ENCODE peak calls at places on chromosomes 2 and 18, in five cellular contexts. J is GM23338, N is HCT116, Z is pancreas, F is HepG2. O is an unnamed sample. For H3K4me1, the result is how much of the 10 kb centered on the place peaks cover.

GRCh38 chr18:59323931-59324622 is 5.6 kb upstream of the CPLX4 start:
- DNase-seq in F (no peak), J (no peak), N (no peak), Z (no peak), O (no peak)

GRCh38 chr18:48841381-48842258 is 109.1 kb downstream of the SMAD7 start:
- DNase-seq in J (no peak), Z (no peak), F (peak), N (no peak), O (peak)

GRCh38 chr18:69839497-69839896 is 108.2 kb downstream of the CD226 start:
- DNase-seq in F (no peak), N (no peak), J (no peak), Z (no peak), O (no peak)

GRCh38 chr2:203195331-203195730 is 43.5 kb upstream of the CYP20A1 start:
- DNase-seq in N (no peak), J (no peak), F (no peak), Z (no peak), O (no peak)

GRCh38 chr2:60292242-60292641 is 261.2 kb downstream of the BCL11A start:
- DNase-seq in N (no peak), F (no peak), J (no peak), Z (no peak), O (no peak)

GRCh38 chr2:176525058-176525457 is 255.8 kb downstream of the MTX2 start:
- DNase-seq in N (no peak), F (no peak), Z (no peak), J (no peak), O (no peak)

GRCh38 chr2:70035344-70035844 is 51.9 kb upstream of the PCBP1 start:
- DNase-seq in J (no peak), N (no peak), F (no peak), Z (no peak), O (no peak)

GRCh38 chr18:57131782-57132181 is 15.1 kb upstream of the BOD1L2 start:
- DNase-seq in Z (no peak), J (no peak), F (no peak), N (no peak), O (no peak)

GRCh38 chr18:21742323-21742687 is 1.7 kb downstream of the MIB1 start:
- DNase-seq in N (no peak), F (no peak), Z (no peak), J (no peak), O (no peak)

GRCh38 chr18:80243204-80243603 is 4.1 kb downstream of the PARD6G start:
- DNase-seq in J (no peak), F (no peak), N (no peak), Z (no peak), O (peak)

GRCh38 chr18:5513947-5514346 is 29.9 kb downstream of the EPB41L3 start:
- DNase-seq in J (no peak), N (no peak), Z (no peak), F (no peak), O (no peak)

GRCh38 chr2:48607307-48608014 is 10.2 kb upstream of the GTF2A1L start:
- DNase-seq in Z (no peak), J (no peak), N (peak), F (no peak), O (no peak)

GRCh38 chr2:20361903-20362302 is 11.3 kb upstream of the PUM2 start:
- DNase-seq in N (no peak), Z (no peak), J (no peak), F (no peak), O (no peak)

GRCh38 chr2:23703583-23704385 is 223.1 kb downstream of the ATAD2B start:
- DNase-seq in F (no peak), N (no peak), Z (no peak), J (no peak), O (peak)

GRCh38 chr2:176149484-176150337 is 1.6 kb upstream of the HOXD4 start:
- DNase-seq in Z (no peak), F (no peak), N (no peak), J (peak), O (no peak)

GRCh38 chr2:190867182-190867581 is 13.4 kb upstream of the GLS start:
- DNase-seq in J (no peak), N (no peak), Z (no peak), F (no peak), O (no peak)

GRCh38 chr18:59582395-59582794 is 114.8 kb downstream of the CCBE1 start:
- DNase-seq in J (no peak), N (no peak), Z (no peak), F (no peak), O (no peak)

GRCh38 chr2:230881840-230882239 is 17.1 kb downstream of the ITM2C start:
- DNase-seq in N (no peak), J (no peak), F (no peak), Z (no peak), O (no peak)

GRCh38 chr2:240986787-240987411 is 11.5 kb upstream of the SNED1 start:
- DNase-seq in Z (no peak), F (no peak), J (no peak), N (no peak), O (no peak)

GRCh38 chr2:232502513-232502900 is 14.9 kb upstream of the ECEL1 start:
- DNase-seq in Z (no peak), J (peak), N (no peak), F (no peak), O (no peak)

GRCh38 chr2:169877406-169877805 is 50.2 kb downstream of the UBR3 start:
- DNase-seq in Z (no peak), J (no peak), N (peak), F (peak), O (no peak)

GRCh38 chr2:237909075-237909695 is 49.8 kb downstream of the RAMP1 start:
- DNase-seq in F (no peak), N (no peak), J (no peak), Z (no peak), O (no peak)

GRCh38 chr2:132538331-132538855 is 121.8 kb downstream of the GPR39 start:
- DNase-seq in Z (no peak), F (no peak), J (no peak), N (no peak), O (no peak)

GRCh38 chr2:175955168-175955567 is 46.9 kb downstream of the LNPK start:
- DNase-seq in J (no peak), N (no peak), Z (no peak), F (no peak), O (no peak)

GRCh38 chr2:195613922-195614321 is 43.1 kb upstream of the SLC39A10 start:
- DNase-seq in F (peak), Z (no peak), J (no peak), N (no peak), O (no peak)

GRCh38 chr2:56969513-56969912 is 785.7 kb downstream of the CCDC85A start:
- DNase-seq in Z (no peak), N (no peak), J (no peak), F (no peak), O (no peak)

DNA sequence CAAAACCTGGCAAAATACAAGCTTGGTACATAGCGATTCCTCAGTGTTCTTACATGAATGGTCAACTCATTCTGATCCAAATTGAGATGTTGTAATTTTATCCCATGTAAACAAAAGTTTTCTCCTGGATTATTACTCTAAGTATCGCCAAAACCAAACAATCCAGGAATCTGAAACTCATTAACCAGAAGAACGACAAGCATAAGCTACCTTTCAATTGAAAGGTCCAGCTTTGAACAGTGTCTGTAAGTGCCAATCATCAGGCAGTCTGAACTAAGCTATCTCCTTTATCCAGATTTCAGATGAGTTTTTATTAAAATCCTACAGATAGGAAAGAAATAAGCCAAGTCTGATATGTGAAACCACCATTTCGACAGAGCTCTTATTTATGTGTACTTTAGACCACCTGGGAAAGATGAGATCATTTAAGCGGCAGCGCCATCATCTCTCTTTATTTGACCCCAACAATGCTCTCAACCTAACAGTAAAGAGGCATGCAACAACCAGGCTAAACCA is 2.3 kb downstream of the MEX3C start:
- DNase-seq in N (no peak), J (no peak), Z (no peak), F (no peak), O (no peak)
- H3K4me1 ChIP-seq in N (under half), J (under half), Z (under half), F (under half), O (under half)

GRCh38 chr2:208033701-208034502 is 8.6 kb upstream of the PLEKHM3 start:
- DNase-seq in F (peak), J (peak), N (peak), Z (no peak), O (peak)
- TF ChIP-seq CTCF in F (peak), J (peak), N (peak), Z (no peak), O (peak)

GRCh38 chr2:187594801-187595200 is 40.6 kb upstream of the TFPI start:
- DNase-seq in N (no peak), Z (no peak), F (no peak), J (no peak), O (no peak)

GRCh38 chr2:187590175-187590574 is 35.9 kb upstream of the TFPI start:
- DNase-seq in J (no peak), Z (no peak), N (no peak), F (no peak), O (no peak)

GRCh38 chr2:187593098-187593497 is 38.9 kb upstream of the TFPI start:
- DNase-seq in F (no peak), Z (no peak), J (no peak), N (no peak), O (no peak)

GRCh38 chr2:187593697-187594096 is 39.5 kb upstream of the TFPI start:
- DNase-seq in F (no peak), N (no peak), Z (no peak), J (no peak), O (no peak)
- H3K4me1 ChIP-seq in F (under half), N (under half), Z (under half), J (under half), O (under half)

GRCh38 chr18:62420151-62420512 is 95.0 kb downstream of the TNFRSF11A start:
- DNase-seq in F (peak), N (no peak), J (no peak), Z (no peak), O (no peak)

GRCh38 chr18:62420513-62421209 is 95.6 kb downstream of the TNFRSF11A start:
- DNase-seq in J (no peak), Z (peak), F (peak), N (no peak), O (no peak)

GRCh38 chr18:62426191-62426488 is 96.7 kb upstream of the ZCCHC2 start:
- DNase-seq in N (no peak), J (no peak), Z (no peak), F (no peak), O (no peak)

DNA sequence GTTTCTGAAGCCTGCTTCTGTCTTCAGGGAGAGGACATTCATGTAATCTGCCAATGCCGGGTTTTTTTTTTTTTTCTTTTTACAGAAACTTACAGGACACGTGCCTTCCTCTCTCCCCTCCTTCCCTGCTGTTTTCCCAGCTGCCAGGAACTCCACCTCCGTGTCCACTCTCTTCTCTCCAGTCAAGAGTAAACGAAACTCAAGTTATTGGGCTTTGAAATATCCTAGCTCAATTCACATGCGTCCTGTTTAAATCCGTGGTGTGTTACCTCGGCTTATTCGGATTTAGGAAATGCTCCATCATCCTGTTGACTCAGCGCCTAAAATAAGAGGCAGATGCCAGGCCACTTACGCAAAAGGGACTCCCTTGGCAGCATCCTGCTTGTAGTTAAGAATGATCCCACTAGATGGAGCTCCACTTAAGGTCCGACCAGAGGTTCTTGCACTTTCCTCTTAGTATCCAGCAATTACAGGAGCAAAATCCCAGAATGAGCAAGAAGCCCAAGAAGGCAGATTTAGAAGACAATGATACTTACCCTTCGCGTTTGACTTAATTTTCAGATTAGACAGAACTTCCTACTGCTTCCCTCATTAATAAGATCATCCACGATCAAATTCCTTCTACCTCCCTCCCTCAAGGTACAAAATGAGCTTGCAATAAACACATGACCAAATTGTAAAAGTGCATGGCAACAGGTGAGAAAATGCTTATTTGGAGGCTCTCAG is 97.2 kb upstream of the ZCCHC2 start:
- DNase-seq in F (peak), Z (peak), N (peak), J (peak), O (peak)
- TF ChIP-seq CTCF in F (peak), Z (peak), N (peak), J (peak), O (peak)

DNA sequence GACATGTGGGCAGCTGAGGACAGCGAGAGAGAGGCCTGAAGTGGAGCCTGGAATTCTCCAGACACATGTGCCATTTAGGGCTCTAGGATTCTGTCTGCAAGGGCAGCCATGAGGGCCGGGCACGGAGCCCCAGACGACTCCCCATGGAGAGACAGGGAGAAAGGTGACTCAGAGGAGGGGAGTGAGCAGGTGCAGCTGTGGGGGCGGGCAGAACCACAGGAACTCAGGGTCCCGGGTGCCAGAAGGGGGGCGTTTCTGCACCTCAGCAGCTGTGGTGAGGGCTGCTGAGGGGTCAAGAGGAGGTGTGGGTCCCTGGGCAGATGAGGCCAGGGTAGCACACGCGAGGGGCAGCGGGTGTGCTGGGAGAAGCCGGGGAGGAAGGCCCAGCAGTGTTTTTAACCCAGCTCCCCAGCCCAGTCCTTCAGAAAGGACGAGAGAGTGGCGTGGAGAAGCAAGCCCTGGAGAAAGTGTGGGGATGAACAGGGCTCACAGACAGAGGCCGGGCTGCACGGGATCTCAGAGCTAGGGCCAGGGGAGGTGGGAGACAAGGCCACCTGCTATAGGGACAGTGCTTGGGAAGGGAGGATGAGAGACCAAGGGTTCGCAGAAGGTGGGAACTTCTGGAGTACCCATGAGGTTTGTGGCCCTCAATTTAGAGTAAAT is 7.6 kb downstream of the GPR17 start:
- DNase-seq in N (no peak), F (no peak), Z (no peak), J (no peak), O (no peak)
- H3K4me1 ChIP-seq in N (under half), F (under half), Z (under half), J (under half), O (under half)

GRCh38 chr2:200194746-200195145 is 111.7 kb upstream of the SPATS2L start:
- DNase-seq in Z (no peak), F (no peak), N (no peak), J (no peak), O (no peak)

GRCh38 chr2:200193791-200194190 is 112.7 kb upstream of the SPATS2L start:
- DNase-seq in F (no peak), N (no peak), Z (no peak), J (no peak), O (no peak)

GRCh38 chr2:200199005-200199404 is 107.5 kb upstream of the SPATS2L start:
- DNase-seq in J (no peak), N (no peak), Z (no peak), F (no peak), O (no peak)

GRCh38 chr2:200203381-200203827 is 103.1 kb upstream of the SPATS2L start:
- DNase-seq in J (peak), N (no peak), Z (no peak), F (no peak), O (no peak)

GRCh38 chr2:200199576-200200263 is 106.8 kb upstream of the SPATS2L start:
- DNase-seq in Z (no peak), N (no peak), J (peak), F (no peak), O (no peak)
- TF ChIP-seq CTCF in Z (no peak), N (no peak), J (peak), F (peak), O (no peak)

DNA sequence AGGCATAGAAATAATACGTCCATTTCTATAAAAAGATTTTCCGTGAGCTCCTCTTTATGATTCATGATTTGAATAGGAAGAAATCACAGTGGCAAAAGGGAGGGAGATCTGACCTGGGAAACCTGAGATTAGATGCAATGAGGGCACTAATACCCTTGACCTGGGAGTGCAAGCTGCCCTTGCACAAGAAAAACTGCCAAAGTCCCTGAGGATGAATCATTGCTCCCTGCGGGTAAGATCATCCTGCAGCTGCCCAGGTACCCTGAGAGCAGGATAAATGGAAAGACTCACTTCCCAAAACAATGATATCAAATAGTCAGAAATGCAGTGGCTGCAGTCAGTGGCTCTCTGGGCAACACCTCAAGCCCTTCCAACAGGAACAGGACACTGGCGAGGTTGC is 11.6 kb downstream of the FHL2 start:
- DNase-seq in J (no peak), Z (no peak), N (no peak), F (no peak), O (no peak)
- H3K4me1 ChIP-seq in J (under half), Z (under half), N (under half), F (under half), O (under half)

GRCh38 chr18:37334494-37335125 is 231.0 kb downstream of the CELF4 start:
- DNase-seq in F (no peak), N (no peak), Z (no peak), J (no peak), O (no peak)

GRCh38 chr18:37332764-37333420 is 232.7 kb downstream of the CELF4 start:
- DNase-seq in J (no peak), F (no peak), Z (no peak), N (no peak), O (no peak)

GRCh38 chr18:37336568-37337285 is 228.9 kb downstream of the CELF4 start:
- DNase-seq in J (no peak), Z (no peak), F (no peak), N (no peak), O (no peak)

GRCh38 chr18:37339701-37340215 is 225.8 kb downstream of the CELF4 start:
- DNase-seq in F (no peak), Z (no peak), N (no peak), J (no peak), O (no peak)

DNA sequence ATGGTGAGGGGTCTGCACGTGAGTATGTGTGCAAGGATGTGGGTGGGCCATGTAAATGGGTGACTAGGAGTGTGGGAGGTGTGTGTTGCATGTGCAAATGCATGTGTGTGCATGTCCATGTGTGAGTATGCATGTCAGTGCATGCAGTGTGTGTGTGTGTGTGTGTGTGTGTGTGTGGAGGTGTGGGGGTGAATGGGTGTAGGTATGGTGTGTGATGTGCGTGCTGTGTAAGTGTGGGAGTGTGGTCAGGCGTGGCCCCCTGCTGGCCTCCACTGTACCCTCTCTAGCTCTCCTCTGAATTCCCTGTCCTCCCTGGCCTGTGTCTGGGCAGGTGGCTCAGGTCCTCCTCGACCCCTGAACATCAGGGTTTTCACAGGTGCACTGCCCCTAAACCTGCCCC is 230.3 kb downstream of the CELF4 start:
- DNase-seq in N (no peak), Z (no peak), F (no peak), J (no peak), O (no peak)
- TF ChIP-seq CTCF in N (peak), Z (no peak), F (peak), J (peak), O (no peak)

DNA sequence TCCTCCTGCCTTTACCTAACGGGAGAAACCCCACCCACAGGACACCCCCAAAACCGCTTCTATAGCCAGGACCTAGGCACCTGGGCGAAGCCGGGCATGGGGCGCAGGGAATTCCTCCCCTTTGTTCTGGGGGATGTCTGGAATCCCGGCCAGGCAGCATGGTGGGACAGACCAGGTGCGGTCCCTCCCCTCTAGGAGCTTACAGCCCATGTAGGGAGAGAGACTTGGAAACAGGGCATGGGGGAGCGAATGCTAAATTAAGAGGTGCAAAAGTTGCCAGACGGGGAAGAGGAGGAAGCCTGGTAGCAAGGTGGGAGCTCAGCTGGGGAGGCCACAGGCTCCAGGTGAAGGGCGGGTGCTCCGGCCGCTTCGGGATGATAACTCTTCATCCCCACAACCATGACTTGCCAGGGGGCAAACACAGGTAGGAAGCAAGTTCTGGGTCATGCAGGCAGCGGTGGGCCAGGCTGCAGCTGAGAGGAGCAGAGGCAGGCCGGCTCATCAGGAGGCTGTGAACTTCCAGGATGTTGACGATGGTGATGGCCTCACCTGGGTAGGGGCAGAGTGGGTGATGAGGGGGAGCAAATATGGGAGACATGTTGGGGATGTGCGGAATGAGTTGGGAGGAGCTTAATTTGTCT is 1.3 kb downstream of the TMEM37 start:
- DNase-seq in F (no peak), Z (no peak), J (peak), N (no peak), O (no peak)
- H3K4me1 ChIP-seq in F (half or more), Z (under half), J (under half), N (under half), O (under half)

O was measured in lung.